ENCODE peak calls at places on chromosomes 5 and 9, in ten cellular contexts. B is amniotic epithelial cell; G is activated T-cell treated with anti-CD3 and anti-CD28 coated beads, Interleukin-2, amount 50 U/mL, for 72 hours; P is left ventricle myocardium inferior; V is GM18507; M is stimulated activated CD8-positive, alpha-beta memory T cell treated with anti-CD3 and anti-CD28 coated beads, Interleukin-12 subunit alpha, Interleukin-12 subunit beta, amount 100 ng/mL, for 4 hours; Q is GM13977; N is RWPE1; I is fibroblast of the conjunctiva; H is omental fat pad. L is an unnamed sample.

GRCh38 chr9:88090151-88090581 is 48.1 kb downstream of the SPATA31C2 start:
- DNase-seq in B (peak), G (no peak), P (peak), V (no peak), M (no peak), Q (no peak), N (no peak), I (no peak), H (no peak), L (no peak)

GRCh38 chr5:150111121-150111520 is 24.8 kb upstream of the CSF1R start:
- DNase-seq in B (no peak), G (no peak), P (no peak), V (no peak), M (no peak), Q (no peak), N (no peak), I (no peak), H (no peak), L (no peak)

GRCh38 chr5:113166710-113167366 is 190.2 kb downstream of the DCP2 start:
- DNase-seq in B (peak), G (no peak), P (no peak), V (no peak), M (no peak), Q (no peak), N (peak), I (no peak), H (no peak), L (peak)

GRCh38 chr9:132472199-132472598 is 62.2 kb downstream of the CFAP77 start:
- DNase-seq in B (no peak), G (no peak), P (no peak), V (no peak), M (no peak), Q (no peak), N (no peak), I (no peak), H (no peak), L (no peak)

GRCh38 chr5:31581498-31582099 is 49.5 kb downstream of the C5orf22 start:
- DNase-seq in B (peak), G (no peak), P (no peak), V (no peak), M (no peak), Q (no peak), N (peak), I (peak), H (no peak), L (peak)

GRCh38 chr9:21591221-21592062 is 109.3 kb upstream of the IFNE start:
- DNase-seq in B (peak), G (peak), P (peak), V (no peak), M (peak), Q (no peak), N (peak), I (peak), H (peak), L (peak)

GRCh38 chr5:38590846-38591245 is 34.4 kb upstream of the LIFR start:
- DNase-seq in B (no peak), G (no peak), P (no peak), V (no peak), M (no peak), Q (no peak), N (no peak), I (no peak), H (no peak), L (no peak)

GRCh38 chr9:114616684-114617520 is 5.8 kb downstream of the TMEM268 start:
- DNase-seq in B (no peak), G (no peak), P (peak), V (no peak), M (no peak), Q (peak), N (no peak), I (no peak), H (peak), L (no peak)

GRCh38 chr5:107557051-107557658 is 113.6 kb downstream of the EFNA5 start:
- DNase-seq in B (peak), G (no peak), P (peak), V (no peak), M (no peak), Q (no peak), N (peak), I (no peak), H (no peak), L (no peak)

GRCh38 chr9:114757395-114757794 is 48.4 kb downstream of the TNFSF15 start:
- DNase-seq in B (no peak), G (no peak), P (no peak), V (no peak), M (no peak), Q (no peak), N (no peak), I (no peak), H (no peak), L (no peak)

GRCh38 chr9:131502781-131503625 is at the start of gene POMT1:
- DNase-seq in B (peak), G (peak), P (peak), V (peak), M (peak), Q (peak), N (peak), I (peak), H (peak), L (peak)

GRCh38 chr5:10623305-10623910 is 59.5 kb downstream of the ANKRD33B start:
- DNase-seq in B (no peak), G (no peak), P (no peak), V (no peak), M (no peak), Q (no peak), N (no peak), I (no peak), H (no peak), L (no peak)

GRCh38 chr5:88144219-88145040 is 124.2 kb downstream of the TMEM161B start:
- DNase-seq in B (no peak), G (peak), P (no peak), V (no peak), M (no peak), Q (no peak), N (no peak), I (no peak), H (no peak), L (no peak)

GRCh38 chr5:11415751-11416150 is 488.5 kb downstream of the CTNND2 start:
- DNase-seq in B (no peak), G (no peak), P (no peak), V (no peak), M (no peak), Q (no peak), N (no peak), I (no peak), H (no peak), L (no peak)

GRCh38 chr9:98926016-98926415 is 17.7 kb upstream of the COL15A1 start:
- DNase-seq in B (no peak), G (no peak), P (no peak), V (no peak), M (no peak), Q (no peak), N (no peak), I (no peak), H (no peak), L (no peak)

GRCh38 chr5:135106610-135107009 is 72.6 kb upstream of the PITX1 start:
- DNase-seq in B (peak), G (no peak), P (no peak), V (no peak), M (no peak), Q (no peak), N (peak), I (no peak), H (no peak), L (no peak)

GRCh38 chr5:10576121-10576789 is 12.4 kb downstream of the ANKRD33B start:
- DNase-seq in B (no peak), G (no peak), P (no peak), V (no peak), M (no peak), Q (no peak), N (no peak), I (no peak), H (no peak), L (no peak)

GRCh38 chr5:169088032-169088726 is 212.8 kb downstream of the SLIT3 start:
- DNase-seq in B (no peak), G (no peak), P (no peak), V (no peak), M (no peak), Q (no peak), N (no peak), I (no peak), H (no peak), L (no peak)

GRCh38 chr5:159310492-159310891 is 19.8 kb downstream of the IL12B start:
- DNase-seq in B (peak), G (peak), P (no peak), V (no peak), M (no peak), Q (no peak), N (no peak), I (no peak), H (no peak), L (no peak)

GRCh38 chr5:91022518-91022917 is 360.6 kb downstream of the ARRDC3 start:
- DNase-seq in B (no peak), G (no peak), P (no peak), V (no peak), M (no peak), Q (no peak), N (no peak), I (no peak), H (no peak), L (no peak)

GRCh38 chr9:32500768-32501167 is 25.2 kb downstream of the RIGI start:
- DNase-seq in B (peak), G (no peak), P (no peak), V (no peak), M (no peak), Q (no peak), N (peak), I (no peak), H (no peak), L (no peak)

GRCh38 chr9:6739218-6739617 is 18.6 kb upstream of the KDM4C start:
- DNase-seq in B (peak), G (no peak), P (no peak), V (no peak), M (no peak), Q (no peak), N (no peak), I (no peak), H (no peak), L (no peak)

GRCh38 chr5:108521841-108522506 is 140.1 kb upstream of the FBXL17 start:
- DNase-seq in B (peak), G (no peak), P (no peak), V (no peak), M (no peak), Q (peak), N (peak), I (peak), H (no peak), L (peak)

GRCh38 chr5:127648997-127649550 is at the start of gene CTXN3:
- DNase-seq in B (no peak), G (no peak), P (no peak), V (no peak), M (no peak), Q (no peak), N (peak), I (no peak), H (no peak), L (no peak)

GRCh38 chr5:9546973-9547947 is 1.4 kb upstream of the SEMA5A start:
- DNase-seq in B (peak), G (no peak), P (no peak), V (no peak), M (no peak), Q (no peak), N (no peak), I (peak), H (no peak), L (peak)

GRCh38 chr5:127909078-127909477 is 174.5 kb upstream of the SLC12A2 start:
- DNase-seq in B (peak), G (peak), P (no peak), V (no peak), M (no peak), Q (peak), N (peak), I (peak), H (no peak), L (no peak)

GRCh38 chr5:132274050-132274869 is 16.8 kb downstream of the PDLIM4 start:
- DNase-seq in B (no peak), G (no peak), P (no peak), V (no peak), M (no peak), Q (no peak), N (no peak), I (no peak), H (no peak), L (no peak)

GRCh38 chr9:35923927-35924763 is 14.9 kb downstream of the SPAAR start:
- DNase-seq in B (peak), G (peak), P (no peak), V (no peak), M (no peak), Q (no peak), N (peak), I (peak), H (no peak), L (no peak)

GRCh38 chr5:19408149-19408548 is 579.9 kb downstream of the CDH18 start:
- DNase-seq in B (no peak), G (no peak), P (no peak), V (no peak), M (no peak), Q (no peak), N (no peak), I (no peak), H (no peak), L (no peak)

GRCh38 chr9:89564257-89564878 is 40.4 kb upstream of the GADD45G start:
- DNase-seq in B (peak), G (peak), P (no peak), V (no peak), M (no peak), Q (peak), N (peak), I (no peak), H (no peak), L (no peak)

GRCh38 chr5:160369990-160370712 is at the start of gene C1QTNF2:
- DNase-seq in B (peak), G (peak), P (peak), V (no peak), M (no peak), Q (peak), N (peak), I (peak), H (no peak), L (no peak)

GRCh38 chr5:100668511-100668910 is 133.3 kb downstream of the FAM174A start:
- DNase-seq in B (peak), G (no peak), P (no peak), V (no peak), M (no peak), Q (no peak), N (peak), I (no peak), H (no peak), L (no peak)

L was measured in smooth muscle cell of the brain vasculature.